ENCODE peak calls at places on chromosomes 1 and 21, in six cellular contexts. One of them, this sample, is unnamed.

GRCh38 chr21:23398726-23399125 is 2208.6 kb downstream of the MRPL39 start:
- DNase-seq in stimulated activated naive CD8-positive, alpha-beta T cell treated with anti-CD3 and anti-CD28 coated beads, Interleukin-15, Interleukin-2, amounts not matched to agents 100 U/mL and 50 U/mL, for 24 hours: no peak
- DNase-seq in left cardiac atrium: no peak
- DNase-seq in stimulated activated CD4-positive, alpha-beta T cell treated with anti-CD3 and anti-CD28 coated beads, Interleukin-12 subunit alpha, Interleukin-12 subunit beta, amount 100 ng/mL, for 4 hours: no peak
- DNase-seq in AG10803: no peak
- DNase-seq in transverse colon: no peak
- DNase-seq in this sample: no peak

GRCh38 chr1:203792491-203792890 is 2.9 kb upstream of the ZBED6 start:
- DNase-seq in AG10803: no peak
- DNase-seq in stimulated activated naive CD8-positive, alpha-beta T cell treated with anti-CD3 and anti-CD28 coated beads, Interleukin-15, Interleukin-2, amounts not matched to agents 100 U/mL and 50 U/mL, for 24 hours: no peak
- DNase-seq in stimulated activated CD4-positive, alpha-beta T cell treated with anti-CD3 and anti-CD28 coated beads, Interleukin-12 subunit alpha, Interleukin-12 subunit beta, amount 100 ng/mL, for 4 hours: no peak
- DNase-seq in transverse colon: no peak
- DNase-seq in left cardiac atrium: no peak
- DNase-seq in this sample: no peak

GRCh38 chr1:150889650-150890416 is 2.9 kb downstream of the CTXND2 start:
- DNase-seq in transverse colon: no peak
- DNase-seq in left cardiac atrium: no peak
- DNase-seq in stimulated activated CD4-positive, alpha-beta T cell treated with anti-CD3 and anti-CD28 coated beads, Interleukin-12 subunit alpha, Interleukin-12 subunit beta, amount 100 ng/mL, for 4 hours: no peak
- DNase-seq in AG10803: no peak
- DNase-seq in stimulated activated naive CD8-positive, alpha-beta T cell treated with anti-CD3 and anti-CD28 coated beads, Interleukin-15, Interleukin-2, amounts not matched to agents 100 U/mL and 50 U/mL, for 24 hours: no peak
- DNase-seq in this sample: no peak

GRCh38 chr1:240114222-240114621 is 22.5 kb downstream of the FMN2 start:
- DNase-seq in stimulated activated CD4-positive, alpha-beta T cell treated with anti-CD3 and anti-CD28 coated beads, Interleukin-12 subunit alpha, Interleukin-12 subunit beta, amount 100 ng/mL, for 4 hours: no peak
- DNase-seq in AG10803: no peak
- DNase-seq in left cardiac atrium: no peak
- DNase-seq in transverse colon: no peak
- DNase-seq in stimulated activated naive CD8-positive, alpha-beta T cell treated with anti-CD3 and anti-CD28 coated beads, Interleukin-15, Interleukin-2, amounts not matched to agents 100 U/mL and 50 U/mL, for 24 hours: no peak
- DNase-seq in this sample: no peak

GRCh38 chr1:234981758-234982157 is 146.9 kb downstream of the TOMM20 start:
- DNase-seq in stimulated activated CD4-positive, alpha-beta T cell treated with anti-CD3 and anti-CD28 coated beads, Interleukin-12 subunit alpha, Interleukin-12 subunit beta, amount 100 ng/mL, for 4 hours: no peak
- DNase-seq in transverse colon: no peak
- DNase-seq in AG10803: no peak
- DNase-seq in left cardiac atrium: no peak
- DNase-seq in stimulated activated naive CD8-positive, alpha-beta T cell treated with anti-CD3 and anti-CD28 coated beads, Interleukin-15, Interleukin-2, amounts not matched to agents 100 U/mL and 50 U/mL, for 24 hours: no peak
- DNase-seq in this sample: no peak

GRCh38 chr1:218686258-218686657 is 341.1 kb downstream of the TGFB2 start:
- DNase-seq in stimulated activated CD4-positive, alpha-beta T cell treated with anti-CD3 and anti-CD28 coated beads, Interleukin-12 subunit alpha, Interleukin-12 subunit beta, amount 100 ng/mL, for 4 hours: no peak
- DNase-seq in left cardiac atrium: no peak
- DNase-seq in transverse colon: no peak
- DNase-seq in AG10803: peak
- DNase-seq in stimulated activated naive CD8-positive, alpha-beta T cell treated with anti-CD3 and anti-CD28 coated beads, Interleukin-15, Interleukin-2, amounts not matched to agents 100 U/mL and 50 U/mL, for 24 hours: no peak
- DNase-seq in this sample: no peak

GRCh38 chr1:166840309-166841302 is 1.3 kb downstream of the POGK start:
- DNase-seq in transverse colon: peak
- DNase-seq in stimulated activated CD4-positive, alpha-beta T cell treated with anti-CD3 and anti-CD28 coated beads, Interleukin-12 subunit alpha, Interleukin-12 subunit beta, amount 100 ng/mL, for 4 hours: no peak
- DNase-seq in left cardiac atrium: no peak
- DNase-seq in stimulated activated naive CD8-positive, alpha-beta T cell treated with anti-CD3 and anti-CD28 coated beads, Interleukin-15, Interleukin-2, amounts not matched to agents 100 U/mL and 50 U/mL, for 24 hours: no peak
- DNase-seq in AG10803: peak
- DNase-seq in this sample: no peak

GRCh38 chr1:200620273-200621131 is at the start of gene KIF14:
- DNase-seq in left cardiac atrium: peak
- DNase-seq in AG10803: peak
- DNase-seq in stimulated activated CD4-positive, alpha-beta T cell treated with anti-CD3 and anti-CD28 coated beads, Interleukin-12 subunit alpha, Interleukin-12 subunit beta, amount 100 ng/mL, for 4 hours: peak
- DNase-seq in transverse colon: peak
- DNase-seq in stimulated activated naive CD8-positive, alpha-beta T cell treated with anti-CD3 and anti-CD28 coated beads, Interleukin-15, Interleukin-2, amounts not matched to agents 100 U/mL and 50 U/mL, for 24 hours: peak
- DNase-seq in this sample: peak

GRCh38 chr1:107920999-107921398 is 44.0 kb downstream of the VAV3 start:
- DNase-seq in left cardiac atrium: no peak
- DNase-seq in stimulated activated CD4-positive, alpha-beta T cell treated with anti-CD3 and anti-CD28 coated beads, Interleukin-12 subunit alpha, Interleukin-12 subunit beta, amount 100 ng/mL, for 4 hours: no peak
- DNase-seq in transverse colon: no peak
- DNase-seq in stimulated activated naive CD8-positive, alpha-beta T cell treated with anti-CD3 and anti-CD28 coated beads, Interleukin-15, Interleukin-2, amounts not matched to agents 100 U/mL and 50 U/mL, for 24 hours: no peak
- DNase-seq in AG10803: no peak
- DNase-seq in this sample: no peak

GRCh38 chr1:30232288-30232899 is 491.0 kb downstream of the MATN1 start:
- DNase-seq in stimulated activated CD4-positive, alpha-beta T cell treated with anti-CD3 and anti-CD28 coated beads, Interleukin-12 subunit alpha, Interleukin-12 subunit beta, amount 100 ng/mL, for 4 hours: no peak
- DNase-seq in stimulated activated naive CD8-positive, alpha-beta T cell treated with anti-CD3 and anti-CD28 coated beads, Interleukin-15, Interleukin-2, amounts not matched to agents 100 U/mL and 50 U/mL, for 24 hours: peak
- DNase-seq in AG10803: no peak
- DNase-seq in transverse colon: no peak
- DNase-seq in left cardiac atrium: no peak
- DNase-seq in this sample: no peak

GRCh38 chr1:28835237-28835650 is 23.3 kb downstream of the OPRD1 start:
- DNase-seq in AG10803: no peak
- DNase-seq in transverse colon: no peak
- DNase-seq in stimulated activated naive CD8-positive, alpha-beta T cell treated with anti-CD3 and anti-CD28 coated beads, Interleukin-15, Interleukin-2, amounts not matched to agents 100 U/mL and 50 U/mL, for 24 hours: no peak
- DNase-seq in left cardiac atrium: no peak
- DNase-seq in stimulated activated CD4-positive, alpha-beta T cell treated with anti-CD3 and anti-CD28 coated beads, Interleukin-12 subunit alpha, Interleukin-12 subunit beta, amount 100 ng/mL, for 4 hours: no peak
- DNase-seq in this sample: no peak

GRCh38 chr1:162026906-162027305 is 3.2 kb upstream of the OLFML2B start:
- DNase-seq in transverse colon: no peak
- DNase-seq in stimulated activated naive CD8-positive, alpha-beta T cell treated with anti-CD3 and anti-CD28 coated beads, Interleukin-15, Interleukin-2, amounts not matched to agents 100 U/mL and 50 U/mL, for 24 hours: no peak
- DNase-seq in left cardiac atrium: no peak
- DNase-seq in AG10803: no peak
- DNase-seq in stimulated activated CD4-positive, alpha-beta T cell treated with anti-CD3 and anti-CD28 coated beads, Interleukin-12 subunit alpha, Interleukin-12 subunit beta, amount 100 ng/mL, for 4 hours: no peak
- DNase-seq in this sample: no peak

GRCh38 chr1:196651079-196651478 is 764 bp upstream of the CFH start:
- DNase-seq in stimulated activated CD4-positive, alpha-beta T cell treated with anti-CD3 and anti-CD28 coated beads, Interleukin-12 subunit alpha, Interleukin-12 subunit beta, amount 100 ng/mL, for 4 hours: no peak
- DNase-seq in transverse colon: no peak
- DNase-seq in stimulated activated naive CD8-positive, alpha-beta T cell treated with anti-CD3 and anti-CD28 coated beads, Interleukin-15, Interleukin-2, amounts not matched to agents 100 U/mL and 50 U/mL, for 24 hours: no peak
- DNase-seq in AG10803: no peak
- DNase-seq in left cardiac atrium: no peak
- DNase-seq in this sample: no peak

GRCh38 chr1:166999500-166999899 is 10.4 kb downstream of the MAEL start:
- DNase-seq in left cardiac atrium: no peak
- DNase-seq in stimulated activated CD4-positive, alpha-beta T cell treated with anti-CD3 and anti-CD28 coated beads, Interleukin-12 subunit alpha, Interleukin-12 subunit beta, amount 100 ng/mL, for 4 hours: no peak
- DNase-seq in stimulated activated naive CD8-positive, alpha-beta T cell treated with anti-CD3 and anti-CD28 coated beads, Interleukin-15, Interleukin-2, amounts not matched to agents 100 U/mL and 50 U/mL, for 24 hours: no peak
- DNase-seq in AG10803: no peak
- DNase-seq in transverse colon: no peak
- DNase-seq in this sample: no peak

GRCh38 chr1:247906504-247907047 is 11.2 kb downstream of the OR2W3 start:
- DNase-seq in stimulated activated naive CD8-positive, alpha-beta T cell treated with anti-CD3 and anti-CD28 coated beads, Interleukin-15, Interleukin-2, amounts not matched to agents 100 U/mL and 50 U/mL, for 24 hours: peak
- DNase-seq in transverse colon: peak
- DNase-seq in AG10803: no peak
- DNase-seq in left cardiac atrium: no peak
- DNase-seq in stimulated activated CD4-positive, alpha-beta T cell treated with anti-CD3 and anti-CD28 coated beads, Interleukin-12 subunit alpha, Interleukin-12 subunit beta, amount 100 ng/mL, for 4 hours: peak
- DNase-seq in this sample: no peak

GRCh38 chr1:38039386-38039933 is 7.1 kb downstream of the POU3F1 start:
- DNase-seq in left cardiac atrium: no peak
- DNase-seq in stimulated activated CD4-positive, alpha-beta T cell treated with anti-CD3 and anti-CD28 coated beads, Interleukin-12 subunit alpha, Interleukin-12 subunit beta, amount 100 ng/mL, for 4 hours: no peak
- DNase-seq in stimulated activated naive CD8-positive, alpha-beta T cell treated with anti-CD3 and anti-CD28 coated beads, Interleukin-15, Interleukin-2, amounts not matched to agents 100 U/mL and 50 U/mL, for 24 hours: no peak
- DNase-seq in AG10803: no peak
- DNase-seq in transverse colon: no peak
- DNase-seq in this sample: no peak

GRCh38 chr1:110237406-110238152 is 27.5 kb downstream of the KCNC4 start:
- DNase-seq in AG10803: no peak
- DNase-seq in stimulated activated naive CD8-positive, alpha-beta T cell treated with anti-CD3 and anti-CD28 coated beads, Interleukin-15, Interleukin-2, amounts not matched to agents 100 U/mL and 50 U/mL, for 24 hours: peak
- DNase-seq in transverse colon: no peak
- DNase-seq in left cardiac atrium: no peak
- DNase-seq in stimulated activated CD4-positive, alpha-beta T cell treated with anti-CD3 and anti-CD28 coated beads, Interleukin-12 subunit alpha, Interleukin-12 subunit beta, amount 100 ng/mL, for 4 hours: no peak
- DNase-seq in this sample: no peak

GRCh38 chr1:9449106-9449627 is 90.1 kb upstream of the SLC25A33 start:
- DNase-seq in stimulated activated CD4-positive, alpha-beta T cell treated with anti-CD3 and anti-CD28 coated beads, Interleukin-12 subunit alpha, Interleukin-12 subunit beta, amount 100 ng/mL, for 4 hours: no peak
- DNase-seq in stimulated activated naive CD8-positive, alpha-beta T cell treated with anti-CD3 and anti-CD28 coated beads, Interleukin-15, Interleukin-2, amounts not matched to agents 100 U/mL and 50 U/mL, for 24 hours: no peak
- DNase-seq in transverse colon: no peak
- DNase-seq in AG10803: peak
- DNase-seq in left cardiac atrium: no peak
- DNase-seq in this sample: no peak

GRCh38 chr1:203407301-203407700 is 56.4 kb upstream of the FMOD start:
- DNase-seq in stimulated activated naive CD8-positive, alpha-beta T cell treated with anti-CD3 and anti-CD28 coated beads, Interleukin-15, Interleukin-2, amounts not matched to agents 100 U/mL and 50 U/mL, for 24 hours: no peak
- DNase-seq in left cardiac atrium: no peak
- DNase-seq in AG10803: no peak
- DNase-seq in transverse colon: peak
- DNase-seq in stimulated activated CD4-positive, alpha-beta T cell treated with anti-CD3 and anti-CD28 coated beads, Interleukin-12 subunit alpha, Interleukin-12 subunit beta, amount 100 ng/mL, for 4 hours: no peak
- DNase-seq in this sample: no peak

GRCh38 chr1:118900643-118901440 is 87.3 kb downstream of the TBX15 start:
- DNase-seq in stimulated activated CD4-positive, alpha-beta T cell treated with anti-CD3 and anti-CD28 coated beads, Interleukin-12 subunit alpha, Interleukin-12 subunit beta, amount 100 ng/mL, for 4 hours: no peak
- DNase-seq in stimulated activated naive CD8-positive, alpha-beta T cell treated with anti-CD3 and anti-CD28 coated beads, Interleukin-15, Interleukin-2, amounts not matched to agents 100 U/mL and 50 U/mL, for 24 hours: no peak
- DNase-seq in transverse colon: no peak
- DNase-seq in AG10803: no peak
- DNase-seq in left cardiac atrium: no peak
- DNase-seq in this sample: no peak

GRCh38 chr1:114833421-114833820 is 21.2 kb upstream of the SYCP1 start:
- DNase-seq in left cardiac atrium: no peak
- DNase-seq in AG10803: peak
- DNase-seq in transverse colon: no peak
- DNase-seq in stimulated activated naive CD8-positive, alpha-beta T cell treated with anti-CD3 and anti-CD28 coated beads, Interleukin-15, Interleukin-2, amounts not matched to agents 100 U/mL and 50 U/mL, for 24 hours: no peak
- DNase-seq in stimulated activated CD4-positive, alpha-beta T cell treated with anti-CD3 and anti-CD28 coated beads, Interleukin-12 subunit alpha, Interleukin-12 subunit beta, amount 100 ng/mL, for 4 hours: no peak
- DNase-seq in this sample: no peak

GRCh38 chr1:36118396-36118795 is 6.6 kb downstream of the COL8A2 start:
- DNase-seq in AG10803: no peak
- DNase-seq in stimulated activated CD4-positive, alpha-beta T cell treated with anti-CD3 and anti-CD28 coated beads, Interleukin-12 subunit alpha, Interleukin-12 subunit beta, amount 100 ng/mL, for 4 hours: no peak
- DNase-seq in left cardiac atrium: no peak
- DNase-seq in stimulated activated naive CD8-positive, alpha-beta T cell treated with anti-CD3 and anti-CD28 coated beads, Interleukin-15, Interleukin-2, amounts not matched to agents 100 U/mL and 50 U/mL, for 24 hours: no peak
- DNase-seq in transverse colon: no peak
- DNase-seq in this sample: no peak

GRCh38 chr1:232728507-232729263 is 76.5 kb upstream of the MAP10 start:
- DNase-seq in AG10803: peak
- DNase-seq in stimulated activated CD4-positive, alpha-beta T cell treated with anti-CD3 and anti-CD28 coated beads, Interleukin-12 subunit alpha, Interleukin-12 subunit beta, amount 100 ng/mL, for 4 hours: no peak
- DNase-seq in transverse colon: no peak
- DNase-seq in left cardiac atrium: no peak
- DNase-seq in stimulated activated naive CD8-positive, alpha-beta T cell treated with anti-CD3 and anti-CD28 coated beads, Interleukin-15, Interleukin-2, amounts not matched to agents 100 U/mL and 50 U/mL, for 24 hours: no peak
- DNase-seq in this sample: no peak

GRCh38 chr21:10418649-10419048 is 102.7 kb upstream of the TPTE start:
- DNase-seq in stimulated activated CD4-positive, alpha-beta T cell treated with anti-CD3 and anti-CD28 coated beads, Interleukin-12 subunit alpha, Interleukin-12 subunit beta, amount 100 ng/mL, for 4 hours: no peak
- DNase-seq in stimulated activated naive CD8-positive, alpha-beta T cell treated with anti-CD3 and anti-CD28 coated beads, Interleukin-15, Interleukin-2, amounts not matched to agents 100 U/mL and 50 U/mL, for 24 hours: no peak
- DNase-seq in left cardiac atrium: no peak
- DNase-seq in transverse colon: no peak
- DNase-seq in AG10803: no peak
- DNase-seq in this sample: no peak

GRCh38 chr1:50214764-50215163 is 106.0 kb downstream of the ELAVL4 start:
- DNase-seq in AG10803: no peak
- DNase-seq in left cardiac atrium: no peak
- DNase-seq in transverse colon: no peak
- DNase-seq in stimulated activated naive CD8-positive, alpha-beta T cell treated with anti-CD3 and anti-CD28 coated beads, Interleukin-15, Interleukin-2, amounts not matched to agents 100 U/mL and 50 U/mL, for 24 hours: no peak
- DNase-seq in stimulated activated CD4-positive, alpha-beta T cell treated with anti-CD3 and anti-CD28 coated beads, Interleukin-12 subunit alpha, Interleukin-12 subunit beta, amount 100 ng/mL, for 4 hours: no peak
- DNase-seq in this sample: no peak

GRCh38 chr1:182085726-182086125 is 24.2 kb upstream of the ZNF648 start:
- DNase-seq in transverse colon: no peak
- DNase-seq in stimulated activated CD4-positive, alpha-beta T cell treated with anti-CD3 and anti-CD28 coated beads, Interleukin-12 subunit alpha, Interleukin-12 subunit beta, amount 100 ng/mL, for 4 hours: no peak
- DNase-seq in left cardiac atrium: no peak
- DNase-seq in stimulated activated naive CD8-positive, alpha-beta T cell treated with anti-CD3 and anti-CD28 coated beads, Interleukin-15, Interleukin-2, amounts not matched to agents 100 U/mL and 50 U/mL, for 24 hours: no peak
- DNase-seq in AG10803: no peak
- DNase-seq in this sample: no peak

GRCh38 chr21:32645261-32646182 is 33.3 kb upstream of the CFAP298 start:
- DNase-seq in left cardiac atrium: no peak
- DNase-seq in stimulated activated CD4-positive, alpha-beta T cell treated with anti-CD3 and anti-CD28 coated beads, Interleukin-12 subunit alpha, Interleukin-12 subunit beta, amount 100 ng/mL, for 4 hours: no peak
- DNase-seq in AG10803: no peak
- DNase-seq in transverse colon: no peak
- DNase-seq in stimulated activated naive CD8-positive, alpha-beta T cell treated with anti-CD3 and anti-CD28 coated beads, Interleukin-15, Interleukin-2, amounts not matched to agents 100 U/mL and 50 U/mL, for 24 hours: no peak
- DNase-seq in this sample: no peak

GRCh38 chr1:50343323-50343722 is 79.9 kb downstream of the DMRTA2 start:
- DNase-seq in AG10803: no peak
- DNase-seq in transverse colon: no peak
- DNase-seq in left cardiac atrium: no peak
- DNase-seq in stimulated activated CD4-positive, alpha-beta T cell treated with anti-CD3 and anti-CD28 coated beads, Interleukin-12 subunit alpha, Interleukin-12 subunit beta, amount 100 ng/mL, for 4 hours: no peak
- DNase-seq in stimulated activated naive CD8-positive, alpha-beta T cell treated with anti-CD3 and anti-CD28 coated beads, Interleukin-15, Interleukin-2, amounts not matched to agents 100 U/mL and 50 U/mL, for 24 hours: no peak
- DNase-seq in this sample: no peak

GRCh38 chr1:99535470-99536164 is 110.3 kb upstream of the PALMD start:
- DNase-seq in stimulated activated naive CD8-positive, alpha-beta T cell treated with anti-CD3 and anti-CD28 coated beads, Interleukin-15, Interleukin-2, amounts not matched to agents 100 U/mL and 50 U/mL, for 24 hours: no peak
- DNase-seq in left cardiac atrium: no peak
- DNase-seq in transverse colon: no peak
- DNase-seq in AG10803: no peak
- DNase-seq in stimulated activated CD4-positive, alpha-beta T cell treated with anti-CD3 and anti-CD28 coated beads, Interleukin-12 subunit alpha, Interleukin-12 subunit beta, amount 100 ng/mL, for 4 hours: no peak
- DNase-seq in this sample: no peak

GRCh38 chr1:226602186-226603029 is 53.8 kb downstream of the STUM start:
- DNase-seq in stimulated activated CD4-positive, alpha-beta T cell treated with anti-CD3 and anti-CD28 coated beads, Interleukin-12 subunit alpha, Interleukin-12 subunit beta, amount 100 ng/mL, for 4 hours: no peak
- DNase-seq in stimulated activated naive CD8-positive, alpha-beta T cell treated with anti-CD3 and anti-CD28 coated beads, Interleukin-15, Interleukin-2, amounts not matched to agents 100 U/mL and 50 U/mL, for 24 hours: no peak
- DNase-seq in AG10803: peak
- DNase-seq in left cardiac atrium: peak
- DNase-seq in transverse colon: peak
- DNase-seq in this sample: no peak

GRCh38 chr21:44517175-44517899 is 22.7 kb downstream of the KRTAP10-1 start:
- DNase-seq in left cardiac atrium: no peak
- DNase-seq in transverse colon: no peak
- DNase-seq in AG10803: no peak
- DNase-seq in stimulated activated CD4-positive, alpha-beta T cell treated with anti-CD3 and anti-CD28 coated beads, Interleukin-12 subunit alpha, Interleukin-12 subunit beta, amount 100 ng/mL, for 4 hours: no peak
- DNase-seq in stimulated activated naive CD8-positive, alpha-beta T cell treated with anti-CD3 and anti-CD28 coated beads, Interleukin-15, Interleukin-2, amounts not matched to agents 100 U/mL and 50 U/mL, for 24 hours: peak
- DNase-seq in this sample: no peak

GRCh38 chr1:228271701-228272251 is 63.9 kb downstream of the OBSCN start:
- DNase-seq in stimulated activated naive CD8-positive, alpha-beta T cell treated with anti-CD3 and anti-CD28 coated beads, Interleukin-15, Interleukin-2, amounts not matched to agents 100 U/mL and 50 U/mL, for 24 hours: no peak
- DNase-seq in AG10803: no peak
- DNase-seq in stimulated activated CD4-positive, alpha-beta T cell treated with anti-CD3 and anti-CD28 coated beads, Interleukin-12 subunit alpha, Interleukin-12 subunit beta, amount 100 ng/mL, for 4 hours: no peak
- DNase-seq in transverse colon: no peak
- DNase-seq in left cardiac atrium: peak
- DNase-seq in this sample: no peak

GRCh38 chr1:221548942-221549341 is 192.9 kb downstream of the DUSP10 start:
- DNase-seq in stimulated activated naive CD8-positive, alpha-beta T cell treated with anti-CD3 and anti-CD28 coated beads, Interleukin-15, Interleukin-2, amounts not matched to agents 100 U/mL and 50 U/mL, for 24 hours: no peak
- DNase-seq in transverse colon: no peak
- DNase-seq in AG10803: no peak
- DNase-seq in stimulated activated CD4-positive, alpha-beta T cell treated with anti-CD3 and anti-CD28 coated beads, Interleukin-12 subunit alpha, Interleukin-12 subunit beta, amount 100 ng/mL, for 4 hours: no peak
- DNase-seq in left cardiac atrium: no peak
- DNase-seq in this sample: no peak